ENCODE peak calls at places on chromosomes 12 and 14, in four cellular contexts. P, K, L and O are unnamed samples.

GRCh38 chr12:24977711-24978110 is 28.8 kb upstream of the BCAT1 start:
- DNase-seq in L (no peak), K (no peak), P (no peak), O (no peak)

GRCh38 chr14:52111583-52111982 is 42.7 kb upstream of the NID2 start:
- DNase-seq in L (no peak), P (no peak), K (no peak), O (peak)

GRCh38 chr12:56585098-56585497 is 45.0 kb downstream of the BAZ2A start:
- DNase-seq in P (no peak), L (no peak), K (no peak), O (no peak)

GRCh38 chr14:69428289-69428998 is 30.0 kb downstream of the SLC39A9 start:
- DNase-seq in P (no peak), L (no peak), K (no peak), O (no peak)

GRCh38 chr12:116673713-116674112 is 64.2 kb downstream of the SPRING1 start:
- DNase-seq in L (no peak), K (no peak), P (peak), O (no peak)

GRCh38 chr12:116121453-116121871 is 156.0 kb downstream of the MED13L start:
- DNase-seq in L (no peak), K (peak), P (no peak), O (peak)

GRCh38 chr14:44149597-44149996 is 357.5 kb downstream of the FSCB start:
- DNase-seq in L (no peak), P (no peak), K (no peak), O (no peak)

GRCh38 chr12:92431146-92431545 is 271.6 kb upstream of the PLEKHG7 start:
- DNase-seq in P (peak), L (no peak), K (no peak), O (no peak)

GRCh38 chr12:75877588-75878381 is 153.8 kb downstream of the PHLDA1 start:
- DNase-seq in K (no peak), P (no peak), L (no peak), O (no peak)

GRCh38 chr14:100688598-100689499 is 37.8 kb upstream of the DLK1 start:
- DNase-seq in L (peak), K (peak), P (no peak), O (peak)

GRCh38 chr14:30822080-30822571 is 52.2 kb upstream of the COCH start:
- DNase-seq in L (no peak), P (no peak), K (no peak), O (no peak)

GRCh38 chr14:66543996-66544395 is 36.0 kb downstream of the GPHN start:
- DNase-seq in P (no peak), L (no peak), K (no peak), O (no peak)

GRCh38 chr14:25007832-25008231 is 42.1 kb downstream of the STXBP6 start:
- DNase-seq in K (no peak), P (no peak), L (no peak), O (peak)

GRCh38 chr12:47346251-47347019 is 266.7 kb upstream of the AMIGO2 start:
- DNase-seq in P (no peak), L (no peak), K (no peak), O (peak)

GRCh38 chr12:120369476-120370342 is 745 bp upstream of the MSI1 start:
- DNase-seq in P (no peak), L (no peak), K (no peak), O (no peak)